ENCODE peak calls at places on chromosome 20, in ten cellular contexts. N, H, U, Y, O, E, V, B, J and L are unnamed samples.

GRCh38 chr20:35020108-35021031 is 64.7 kb downstream of the MYH7B start:
- DNase-seq in N (no peak), H (no peak), U (no peak), Y (no peak), O (peak; percentile 21), E (peak; percentile 49), V (no peak), B (no peak), J (no peak), L (no peak)

GRCh38 chr20:41050361-41051019 is 21.9 kb downstream of the TOP1 start:
- DNase-seq in N (peak; percentile 51), H (no peak), U (no peak), Y (no peak), O (peak; percentile 84), E (no peak), V (peak; percentile 68), B (no peak), J (no peak), L (no peak)

GRCh38 chr20:23094213-23094896 is 8.2 kb upstream of the CD93 start:
- DNase-seq in N (no peak), H (no peak), U (no peak), Y (no peak), O (no peak), E (no peak), V (no peak), B (no peak), J (no peak), L (no peak)

GRCh38 chr20:48238326-48238725 is 453.0 kb upstream of the SULF2 start:
- DNase-seq in N (peak; percentile 49), H (peak; percentile 57), U (no peak), Y (no peak), O (peak; percentile 39), E (no peak), V (peak; percentile 54), B (no peak), J (no peak), L (peak; percentile 53)

GRCh38 chr20:63152322-63153253 is 63.3 kb downstream of the YTHDF1 start:
- DNase-seq in N (no peak), H (no peak), U (no peak), Y (no peak), O (no peak), E (no peak), V (no peak), B (no peak), J (no peak), L (no peak)

GRCh38 chr20:49785851-49786174 is 26.8 kb upstream of the SLC9A8 start:
- DNase-seq in N (no peak), H (no peak), U (no peak), Y (no peak), O (no peak), E (no peak), V (no peak), B (no peak), J (no peak), L (no peak)

GRCh38 chr20:50594591-50595432 is 84.6 kb downstream of the PTPN1 start:
- DNase-seq in N (peak; percentile 74), H (no peak), U (no peak), Y (no peak), O (no peak), E (no peak), V (no peak), B (no peak), J (peak; percentile 52), L (peak; percentile 84)

GRCh38 chr20:55173601-55174000 is 698.2 kb downstream of the DOK5 start:
- DNase-seq in N (no peak), H (no peak), U (no peak), Y (no peak), O (no peak), E (no peak), V (no peak), B (no peak), J (no peak), L (no peak)

GRCh38 chr20:63130654-63131577 is 85.0 kb downstream of the YTHDF1 start:
- DNase-seq in N (no peak), H (no peak), U (no peak), Y (no peak), O (no peak), E (no peak), V (no peak), B (no peak), J (peak; percentile 26), L (peak; percentile 36)

GRCh38 chr20:836188-836587 is 2.7 kb downstream of the FAM110A start:
- DNase-seq in N (no peak), H (no peak), U (no peak), Y (no peak), O (no peak), E (no peak), V (no peak), B (no peak), J (no peak), L (no peak)

GRCh38 chr20:45010399-45010828 is 44.1 kb downstream of the STK4 start:
- DNase-seq in N (no peak), H (peak; percentile 90), U (no peak), Y (no peak), O (peak; percentile 43), E (no peak), V (peak; percentile 95), B (no peak), J (no peak), L (no peak)

GRCh38 chr20:4985658-4986057 is 15.7 kb downstream of the SLC23A2 start:
- DNase-seq in N (no peak), H (no peak), U (no peak), Y (no peak), O (no peak), E (no peak), V (peak; percentile 33), B (no peak), J (no peak), L (no peak)

GRCh38 chr20:4987130-4987529 is 14.2 kb downstream of the SLC23A2 start:
- DNase-seq in N (no peak), H (no peak), U (no peak), Y (no peak), O (no peak), E (no peak), V (no peak), B (no peak), J (no peak), L (no peak)

GRCh38 chr20:4989570-4989969 is 11.7 kb downstream of the SLC23A2 start:
- DNase-seq in N (no peak), H (no peak), U (no peak), Y (no peak), O (no peak), E (no peak), V (no peak), B (no peak), J (no peak), L (no peak)
- H3K4me1 ChIP-seq in N (no peaks in the 10 kb centered on the region), H (no peaks in the 10 kb centered on the region), U (no peaks in the 10 kb centered on the region), Y (no peaks in the 10 kb centered on the region), O (no peaks in the 10 kb centered on the region), E (no peaks in the 10 kb centered on the region), V (no peaks in the 10 kb centered on the region), B (no peaks in the 10 kb centered on the region), J (no peaks in the 10 kb centered on the region), L (no peaks in the 10 kb centered on the region)

GRCh38 chr20:31682927-31683326 is 39.7 kb downstream of the BCL2L1 start:
- DNase-seq in N (no peak), H (no peak), U (no peak), Y (no peak), O (no peak), E (no peak), V (no peak), B (no peak), J (no peak), L (no peak)

GRCh38 chr20:31681128-31681727 is 41.4 kb downstream of the BCL2L1 start:
- DNase-seq in N (no peak), H (no peak), U (no peak), Y (no peak), O (no peak), E (no peak), V (no peak), B (no peak), J (no peak), L (no peak)

GRCh38 chr20:31680286-31681127 is 42.2 kb downstream of the BCL2L1 start:
- DNase-seq in N (peak; percentile 33), H (no peak), U (no peak), Y (no peak), O (no peak), E (no peak), V (no peak), B (no peak), J (no peak), L (no peak)

GRCh38 chr20:31682352-31682751 is 40.3 kb downstream of the BCL2L1 start:
- DNase-seq in N (no peak), H (no peak), U (no peak), Y (no peak), O (no peak), E (no peak), V (no peak), B (no peak), J (no peak), L (no peak)

GRCh38 chr20:31681769-31682168 is 40.9 kb downstream of the BCL2L1 start:
- DNase-seq in N (no peak), H (no peak), U (no peak), Y (no peak), O (no peak), E (no peak), V (no peak), B (no peak), J (no peak), L (no peak)
- H3K4me1 ChIP-seq in N (peaks cover 9% of the 10 kb centered on the region), H (peaks cover 36% of the 10 kb centered on the region), U (peaks cover 58% of the 10 kb centered on the region), Y (peaks cover 29% of the 10 kb centered on the region), O (peaks cover 32% of the 10 kb centered on the region), E (peaks cover 65% of the 10 kb centered on the region), V (peaks cover 17% of the 10 kb centered on the region), B (peaks cover 11% of the 10 kb centered on the region), J (no peaks in the 10 kb centered on the region), L (peaks cover 13% of the 10 kb centered on the region)

GRCh38 chr20:53872081-53872541 is 198.3 kb downstream of the BCAS1 start:
- DNase-seq in N (no peak), H (no peak), U (no peak), Y (no peak), O (no peak), E (no peak), V (no peak), B (no peak), J (no peak), L (no peak)
- H3K4me1 ChIP-seq in N (peaks cover 13% of the 10 kb centered on the region), H (peaks cover 36% of the 10 kb centered on the region), U (no peaks in the 10 kb centered on the region), Y (peaks cover 6% of the 10 kb centered on the region), O (peaks cover 9% of the 10 kb centered on the region), E (peaks cover 42% of the 10 kb centered on the region), V (peaks cover 16% of the 10 kb centered on the region), B (peaks cover 3% of the 10 kb centered on the region), J (peaks cover 7% of the 10 kb centered on the region), L (peaks cover 19% of the 10 kb centered on the region)

GRCh38 chr20:37356961-37357371 is 11.0 kb downstream of the SRC start:
- DNase-seq in N (no peak), H (no peak), U (no peak), Y (no peak), O (no peak), E (no peak), V (no peak), B (no peak), J (no peak), L (peak; percentile 43)

GRCh38 chr20:37356387-37356786 is 10.4 kb downstream of the SRC start:
- DNase-seq in N (no peak), H (peak; percentile 59), U (peak; percentile 43), Y (peak; percentile 66), O (peak; percentile 66), E (peak; percentile 69), V (no peak), B (no peak), J (no peak), L (peak; percentile 41)

GRCh38 chr20:37353285-37353849 is 7.4 kb downstream of the SRC start:
- DNase-seq in N (no peak), H (no peak), U (no peak), Y (no peak), O (no peak), E (no peak), V (no peak), B (no peak), J (no peak), L (peak; percentile 35)

GRCh38 chr20:37354210-37355195 is 8.6 kb downstream of the SRC start:
- DNase-seq in N (no peak), H (no peak), U (no peak), Y (no peak), O (no peak), E (peak; percentile 75), V (no peak), B (peak; percentile 96), J (no peak), L (peak; percentile 33)

GRCh38 chr20:37355252-37356180 is 9.6 kb downstream of the SRC start:
- DNase-seq in N (no peak), H (no peak), U (no peak), Y (no peak), O (no peak), E (no peak), V (no peak), B (peak; percentile 60), J (no peak), L (peak; percentile 26)
- H3K4me1 ChIP-seq in N (no peaks in the 10 kb centered on the region), H (peaks cover 48% of the 10 kb centered on the region), U (peaks cover 4% of the 10 kb centered on the region), Y (no peaks in the 10 kb centered on the region), O (no peaks in the 10 kb centered on the region), E (peaks cover 47% of the 10 kb centered on the region), V (peaks cover 5% of the 10 kb centered on the region), B (peaks cover 8% of the 10 kb centered on the region), J (no peaks in the 10 kb centered on the region), L (no peaks in the 10 kb centered on the region)